ENCODE peak calls at places on chromosomes 6 and 20, in ten cellular contexts. A is neural progenitor cell; N is right lobe of liver; C is transverse colon; G is effector memory CD4-positive, alpha-beta T cell; V is fibroblast of lung; O is heart right ventricle; U is sigmoid colon; D is stomach; T is colonic mucosa. B is an unnamed sample. For H3K4me1, the result is how much of the 10 kb centered on the place peaks cover.

GRCh38 chr6:117440558-117441525 is 15.1 kb upstream of the ROS1 start:
- DNase-seq in A (no peak), N (no peak), C (no peak), G (no peak), V (peak), O (no peak), U (no peak), D (no peak), T (no peak), B (no peak)

GRCh38 chr6:32079566-32080290 is 29.4 kb downstream of the TNXB start:
- DNase-seq in A (no peak), N (no peak), C (no peak), G (no peak), V (no peak), O (no peak), U (no peak), D (no peak), T (no peak), B (no peak)

GRCh38 chr6:154555075-154555677 is 44.7 kb upstream of the CNKSR3 start:
- DNase-seq in A (no peak), N (no peak), C (peak), G (no peak), V (peak), O (no peak), U (no peak), D (no peak), T (peak), B (no peak)

GRCh38 chr6:113414511-113414910 is 442.6 kb upstream of the MARCKS start:
- DNase-seq in A (no peak), N (no peak), C (peak), G (no peak), V (peak), O (no peak), U (no peak), D (peak), T (peak), B (no peak)

GRCh38 chr6:10406556-10406955 is 8.3 kb downstream of the TFAP2A start:
- DNase-seq in A (no peak), N (no peak), C (no peak), G (no peak), V (no peak), O (no peak), U (no peak), D (no peak), T (no peak), B (no peak)

GRCh38 chr20:49619113-49620048 is 51.4 kb upstream of the PTGIS start:
- DNase-seq in A (no peak), N (no peak), C (no peak), G (no peak), V (no peak), O (no peak), U (no peak), D (no peak), T (no peak), B (no peak)

GRCh38 chr20:59825944-59826759 is 107.3 kb downstream of the SYCP2 start:
- DNase-seq in A (no peak), N (no peak), C (peak), G (no peak), V (no peak), O (no peak), U (no peak), D (peak), T (peak), B (no peak)

GRCh38 chr6:15793288-15793687 is 130.5 kb upstream of the DTNBP1 start:
- DNase-seq in A (no peak), N (no peak), C (no peak), G (no peak), V (peak), O (no peak), U (no peak), D (no peak), T (no peak), B (no peak)

GRCh38 chr6:143971453-143971852 is 36.6 kb downstream of the PLAGL1 start:
- DNase-seq in A (no peak), N (no peak), C (no peak), G (no peak), V (no peak), O (no peak), U (no peak), D (no peak), T (no peak), B (no peak)

GRCh38 chr6:117397536-117398227 is 28.1 kb downstream of the ROS1 start:
- DNase-seq in A (peak), N (no peak), C (no peak), G (no peak), V (peak), O (no peak), U (no peak), D (no peak), T (no peak), B (no peak)

GRCh38 chr20:49426873-49427272 is 55.6 kb downstream of the KCNB1 start:
- DNase-seq in A (no peak), N (no peak), C (no peak), G (no peak), V (no peak), O (no peak), U (no peak), D (no peak), T (no peak), B (no peak)

GRCh38 chr6:44976677-44977405 is 351.3 kb upstream of the RUNX2 start:
- DNase-seq in A (no peak), N (no peak), C (no peak), G (no peak), V (peak), O (no peak), U (no peak), D (no peak), T (no peak), B (no peak)

GRCh38 chr6:133377219-133377618 is 136.1 kb downstream of the EYA4 start:
- DNase-seq in A (no peak), N (no peak), C (no peak), G (no peak), V (no peak), O (no peak), U (no peak), D (no peak), T (no peak), B (no peak)

GRCh38 chr6:14542670-14543366 is 425.2 kb downstream of the CD83 start:
- DNase-seq in A (no peak), N (no peak), C (no peak), G (no peak), V (peak), O (no peak), U (no peak), D (no peak), T (no peak), B (no peak)

GRCh38 chr6:86045038-86045437 is 402.4 kb upstream of the SYNCRIP start:
- DNase-seq in A (no peak), N (no peak), C (no peak), G (no peak), V (no peak), O (no peak), U (no peak), D (no peak), T (no peak), B (no peak)

GRCh38 chr6:127117979-127118504 is 429 bp upstream of the RSPO3 start:
- DNase-seq in A (peak), N (no peak), C (no peak), G (no peak), V (peak), O (no peak), U (peak), D (no peak), T (no peak), B (no peak)

GRCh38 chr6:134170844-134171243 is 118.4 kb upstream of the SLC2A12 start:
- DNase-seq in A (peak), N (no peak), C (no peak), G (no peak), V (no peak), O (no peak), U (peak), D (no peak), T (no peak), B (no peak)

GRCh38 chr6:88964509-88964908 is 1.1 kb upstream of the RNGTT start:
- DNase-seq in A (no peak), N (no peak), C (no peak), G (no peak), V (no peak), O (no peak), U (no peak), D (no peak), T (no peak), B (no peak)

GRCh38 chr20:43963872-43964791 is 49.5 kb downstream of the TOX2 start:
- DNase-seq in A (no peak), N (no peak), C (peak), G (peak), V (peak), O (peak), U (peak), D (no peak), T (no peak), B (no peak)

GRCh38 chr20:58698741-58699141 is 6.1 kb downstream of the NPEPL1 start:
- DNase-seq in A (no peak), N (no peak), C (peak), G (no peak), V (no peak), O (no peak), U (peak), D (no peak), T (no peak), B (no peak)

GRCh38 chr6:36848658-36849441 is 9.6 kb upstream of the CPNE5 start:
- DNase-seq in A (peak), N (no peak), C (peak), G (no peak), V (no peak), O (peak), U (no peak), D (peak), T (peak), B (no peak)

GRCh38 chr6:30802731-30803130 is 58.4 kb upstream of the IER3 start:
- DNase-seq in A (no peak), N (no peak), C (no peak), G (no peak), V (no peak), O (no peak), U (no peak), D (no peak), T (no peak), B (no peak)

GRCh38 chr6:117338567-117338966 is 73.2 kb downstream of the VGLL2 start:
- DNase-seq in A (no peak), N (no peak), C (no peak), G (no peak), V (no peak), O (peak), U (no peak), D (no peak), T (no peak), B (no peak)

GRCh38 chr20:51979226-51979625 is 176.9 kb upstream of the SALL4 start:
- DNase-seq in A (no peak), N (no peak), C (no peak), G (no peak), V (no peak), O (no peak), U (no peak), D (no peak), T (no peak), B (no peak)

GRCh38 chr6:144007455-144007778 is 642 bp downstream of the PLAGL1 start:
- DNase-seq in A (no peak), N (no peak), C (no peak), G (no peak), V (no peak), O (no peak), U (no peak), D (no peak), T (no peak), B (no peak)

GRCh38 chr20:4150095-4150492 is 134.7 kb upstream of the RNF24 start:
- DNase-seq in A (no peak), N (no peak), C (no peak), G (no peak), V (peak), O (no peak), U (peak), D (no peak), T (no peak), B (no peak)

GRCh38 chr6:105320766-105321165 is 82.1 kb downstream of the PREP start:
- DNase-seq in A (no peak), N (no peak), C (no peak), G (no peak), V (no peak), O (no peak), U (no peak), D (no peak), T (no peak), B (no peak)

GRCh38 chr6:16539086-16539931 is 222.0 kb downstream of the ATXN1 start:
- DNase-seq in A (no peak), N (no peak), C (no peak), G (no peak), V (no peak), O (no peak), U (no peak), D (no peak), T (no peak), B (no peak)

GRCh38 chr6:8492536-8493125 is 57.3 kb upstream of the SLC35B3 start:
- DNase-seq in A (no peak), N (no peak), C (no peak), G (no peak), V (peak), O (no peak), U (no peak), D (no peak), T (no peak), B (no peak)

GRCh38 chr20:36113566-36114247 is 40.8 kb upstream of the EPB41L1 start:
- DNase-seq in A (peak), N (no peak), C (no peak), G (no peak), V (no peak), O (no peak), U (no peak), D (no peak), T (no peak), B (no peak)
- H3K4me1 ChIP-seq in A (under half), N (under half), C (under half), G (under half), V (under half), O (under half), U (under half), D (under half), T (under half), B (under half)

DNA sequence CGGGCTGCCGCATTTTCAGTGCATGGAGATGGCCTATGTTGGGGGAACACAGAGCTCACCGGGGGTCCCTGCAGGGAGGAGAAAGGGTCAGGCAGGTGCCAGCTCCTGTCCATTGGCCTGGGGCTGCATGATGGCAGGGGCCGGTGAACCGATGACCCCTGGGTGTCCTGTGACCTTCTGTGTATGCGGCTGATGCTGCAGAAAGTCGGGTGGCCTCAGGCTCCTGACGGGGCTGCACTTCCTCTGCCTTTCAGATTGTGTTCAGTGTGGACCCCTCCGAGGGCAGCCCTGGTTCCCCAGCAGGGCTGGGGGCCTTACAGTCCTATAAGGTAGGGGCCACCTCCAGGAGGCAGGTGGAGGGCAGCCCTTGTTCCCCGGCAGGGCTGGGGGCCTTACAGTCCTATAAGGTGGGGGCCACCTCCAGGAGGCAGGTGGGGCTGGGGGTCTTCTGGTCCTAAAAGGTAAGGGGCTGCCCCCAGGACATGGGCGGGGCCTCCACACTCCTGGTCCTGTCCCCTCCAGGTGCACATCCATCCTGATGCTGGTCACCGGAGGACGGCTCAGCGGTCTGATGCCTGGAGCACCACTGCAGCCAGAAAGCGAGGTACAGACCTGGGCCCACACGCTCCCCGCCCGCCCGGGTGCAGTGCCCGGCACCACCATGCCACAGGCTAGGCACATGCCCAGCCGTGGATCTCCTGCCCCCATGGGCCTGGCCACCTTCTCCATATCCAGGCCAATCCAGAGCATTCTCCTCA is 11.0 kb upstream of the TNFRSF6B start:
- DNase-seq in A (no peak), N (no peak), C (no peak), G (no peak), V (no peak), O (no peak), U (no peak), D (no peak), T (no peak), B (no peak)
- H3K4me1 ChIP-seq in A (under half), N (under half), C (under half), G (under half), V (under half), O (half or more), U (half or more), D (under half), T (under half), B (under half)

GRCh38 chr6:5767471-5767870 is 239.3 kb downstream of the NRN1 start:
- DNase-seq in A (no peak), N (no peak), C (no peak), G (no peak), V (no peak), O (no peak), U (no peak), D (no peak), T (no peak), B (no peak)

GRCh38 chr6:5771759-5772158 is 235.0 kb downstream of the NRN1 start:
- DNase-seq in A (no peak), N (no peak), C (no peak), G (no peak), V (no peak), O (no peak), U (no peak), D (no peak), T (no peak), B (no peak)

GRCh38 chr6:5776104-5776503 is 230.6 kb downstream of the NRN1 start:
- DNase-seq in A (no peak), N (no peak), C (no peak), G (no peak), V (no peak), O (no peak), U (no peak), D (no peak), T (no peak), B (no peak)

GRCh38 chr6:5778317-5778857 is 228.3 kb downstream of the NRN1 start:
- DNase-seq in A (no peak), N (no peak), C (no peak), G (no peak), V (no peak), O (no peak), U (no peak), D (no peak), T (no peak), B (no peak)

GRCh38 chr6:5772634-5773230 is 234.0 kb downstream of the NRN1 start:
- DNase-seq in A (no peak), N (no peak), C (no peak), G (no peak), V (no peak), O (no peak), U (no peak), D (no peak), T (no peak), B (no peak)
- H3K4me1 ChIP-seq in A (under half), N (under half), C (under half), G (under half), V (under half), O (under half), U (under half), D (under half), T (under half), B (under half)

DNA sequence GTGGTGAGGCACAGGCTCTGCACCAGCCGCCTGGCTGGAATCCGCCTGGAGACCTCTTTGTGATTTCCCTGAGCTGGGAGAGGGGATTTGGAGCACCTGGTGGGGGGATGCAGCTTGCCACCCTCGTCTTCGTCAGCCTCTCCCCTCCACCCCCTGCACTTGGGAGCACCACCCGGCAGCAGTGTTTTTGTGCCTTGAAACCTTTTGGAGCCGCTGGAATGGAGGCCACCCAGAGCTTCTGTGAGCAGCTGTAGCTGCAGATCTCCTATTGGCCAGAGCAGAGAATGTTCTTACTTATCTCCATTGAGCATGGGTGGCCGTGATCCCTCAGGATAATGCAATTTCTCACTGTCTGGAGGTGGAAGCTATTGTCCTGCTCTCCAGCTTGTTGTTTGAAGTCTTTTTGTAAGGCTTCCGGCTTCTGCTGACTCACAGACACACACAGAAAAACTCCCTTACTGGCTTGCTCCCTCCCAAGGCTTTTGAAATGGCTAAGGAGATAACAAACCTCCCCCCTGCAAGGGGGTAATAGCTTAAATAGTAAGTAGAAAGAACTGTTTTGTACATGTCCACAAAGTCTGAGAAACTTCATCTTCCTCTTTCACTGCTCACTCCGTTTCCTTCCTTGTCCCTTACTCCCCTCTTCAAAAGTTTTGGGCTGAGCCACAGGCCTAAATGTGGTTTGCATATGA is 271.2 kb downstream of the PRL start:
- DNase-seq in A (peak), N (no peak), C (no peak), G (no peak), V (peak), O (no peak), U (no peak), D (no peak), T (no peak), B (no peak)
- H3K4me1 ChIP-seq in A (under half), N (under half), C (under half), G (under half), V (under half), O (under half), U (half or more), D (under half), T (under half), B (under half)

GRCh38 chr20:31859266-31859997 is 10.9 kb downstream of the DUSP15 start:
- DNase-seq in A (no peak), N (peak), C (no peak), G (no peak), V (no peak), O (no peak), U (no peak), D (no peak), T (no peak), B (no peak)
- H3K4me1 ChIP-seq in A (under half), N (under half), C (under half), G (under half), V (under half), O (under half), U (under half), D (under half), T (under half), B (under half)

GRCh38 chr20:41393705-41394066 is 27.1 kb upstream of the EMILIN3 start:
- DNase-seq in A (no peak), N (no peak), C (no peak), G (no peak), V (no peak), O (no peak), U (no peak), D (no peak), T (no peak), B (no peak)
- H3K4me1 ChIP-seq in A (under half), N (under half), C (under half), G (under half), V (under half), O (half or more), U (under half), D (under half), T (under half), B (under half)

GRCh38 chr20:25256226-25256859 is 8.5 kb downstream of the PYGB start:
- DNase-seq in A (no peak), N (no peak), C (peak), G (no peak), V (no peak), O (no peak), U (no peak), D (no peak), T (peak), B (no peak)

GRCh38 chr20:25257130-25257529 is 9.2 kb downstream of the PYGB start:
- DNase-seq in A (no peak), N (no peak), C (peak), G (no peak), V (no peak), O (no peak), U (no peak), D (no peak), T (peak), B (no peak)

GRCh38 chr20:25254571-25254970 is 6.7 kb downstream of the PYGB start:
- DNase-seq in A (peak), N (no peak), C (peak), G (no peak), V (no peak), O (no peak), U (no peak), D (no peak), T (peak), B (no peak)

GRCh38 chr20:25253606-25254275 is 5.9 kb downstream of the PYGB start:
- DNase-seq in A (no peak), N (no peak), C (peak), G (no peak), V (no peak), O (no peak), U (no peak), D (no peak), T (peak), B (no peak)

GRCh38 chr20:25254986-25255680 is 7.2 kb downstream of the PYGB start:
- DNase-seq in A (no peak), N (no peak), C (peak), G (no peak), V (no peak), O (peak), U (no peak), D (peak), T (peak), B (no peak)
- H3K4me1 ChIP-seq in A (under half), N (under half), C (half or more), G (under half), V (under half), O (half or more), U (half or more), D (under half), T (under half), B (under half)

B was measured in CD8-positive, alpha-beta memory T cell.